ENCODE peak calls at places on chromosomes 11 and 22, in four cellular contexts. Q, O, Y and E are unnamed samples.

GRCh38 chr11:124758355-124759267 is 3.5 kb downstream of the ESAM start:
- DNase-seq in Q (peak), O (peak), Y (peak), E (peak)

GRCh38 chr11:1912314-1912878 is 7.1 kb upstream of the TNNT3 start:
- DNase-seq in Q (no peak), O (no peak), Y (no peak), E (no peak)

GRCh38 chr11:100785148-100785983 is 98.3 kb downstream of the ARHGAP42 start:
- DNase-seq in Q (no peak), O (no peak), Y (no peak), E (no peak)

GRCh38 chr11:47216141-47216798 is 1.5 kb downstream of the DDB2 start:
- DNase-seq in Q (no peak), O (peak), Y (no peak), E (peak)

GRCh38 chr11:70756341-70756740 is 358.0 kb downstream of the CTTN start:
- DNase-seq in Q (no peak), O (no peak), Y (no peak), E (no peak)

GRCh38 chr22:38699143-38699542 is 1.6 kb downstream of the JOSD1 start:
- DNase-seq in Q (no peak), O (no peak), Y (no peak), E (no peak)

GRCh38 chr11:126523441-126523840 is 168.0 kb downstream of the ST3GAL4 start:
- DNase-seq in Q (no peak), O (no peak), Y (no peak), E (no peak)

GRCh38 chr11:42631223-42631843 is 680.5 kb upstream of the API5 start:
- DNase-seq in Q (no peak), O (no peak), Y (no peak), E (no peak)

GRCh38 chr22:19470010-19470409 is 9.0 kb downstream of the UFD1 start:
- DNase-seq in Q (no peak), O (no peak), Y (no peak), E (no peak)

GRCh38 chr22:47625531-47626427 is 863.3 kb downstream of the TBC1D22A start:
- DNase-seq in Q (no peak), O (no peak), Y (no peak), E (no peak)

GRCh38 chr11:110311783-110312578 is 15.6 kb upstream of the RDX start:
- DNase-seq in Q (no peak), O (no peak), Y (no peak), E (no peak)

GRCh38 chr11:69637956-69638871 is 2.7 kb upstream of the CCND1 start:
- DNase-seq in Q (no peak), O (no peak), Y (no peak), E (no peak)

GRCh38 chr11:94140154-94140655 is 11.6 kb downstream of the PANX1 start:
- DNase-seq in Q (no peak), O (no peak), Y (no peak), E (no peak)

GRCh38 chr11:122375687-122376399 is 259.8 kb upstream of the BLID start:
- DNase-seq in Q (no peak), O (no peak), Y (no peak), E (no peak)

GRCh38 chr11:69860244-69860643 is 41.0 kb upstream of the FGF3 start:
- DNase-seq in Q (no peak), O (no peak), Y (no peak), E (no peak)

GRCh38 chr11:19380375-19380774 is 139.6 kb upstream of the E2F8 start:
- DNase-seq in Q (no peak), O (no peak), Y (no peak), E (no peak)

GRCh38 chr22:49951986-49952896 is 8.3 kb upstream of the PIM3 start:
- DNase-seq in Q (no peak), O (no peak), Y (no peak), E (no peak)

GRCh38 chr22:42330953-42331525 is 60.6 kb upstream of the TCF20 start:
- DNase-seq in Q (no peak), O (no peak), Y (peak), E (no peak)

GRCh38 chr11:63537293-63538101 is 889 bp downstream of the PLAAT4 start:
- DNase-seq in Q (no peak), O (peak), Y (peak), E (no peak)